ENCODE peak calls at places on chromosomes 4 and X, in four cellular contexts. B is HCT116, K is HepG2, Q is H1. C is an unnamed sample.

GRCh38 chr4:79893441-79893840 is 179.6 kb downstream of the ANTXR2 start:
- DNase-seq in B (no peak), K (no peak), Q (no peak), C (no peak)

GRCh38 chrX:50700921-50701320 is 113.1 kb downstream of the SHROOM4 start:
- DNase-seq in B (no peak), K (no peak), Q (no peak), C (no peak)

GRCh38 chr4:30722916-30723270 is 2.7 kb downstream of the PCDH7 start:
- DNase-seq in B (no peak), K (no peak), Q (no peak), C (no peak)

GRCh38 chr4:95092762-95093161 is 335.0 kb downstream of the BMPR1B start:
- DNase-seq in B (no peak), K (no peak), Q (no peak), C (peak; percentile 2)

GRCh38 chrX:140715787-140716186 is 6.2 kb downstream of the LINC00632 start:
- DNase-seq in B (no peak), K (no peak), Q (no peak), C (no peak)

GRCh38 chr4:89823416-89823815 is 13.5 kb downstream of the SNCA start:
- DNase-seq in B (no peak), K (no peak), Q (no peak), C (peak; percentile 5)

GRCh38 chrX:47854474-47854873 is 17.8 kb downstream of the ZNF81 start:
- DNase-seq in B (no peak), K (no peak), Q (no peak), C (no peak)

GRCh38 chr4:40986375-40986774 is 228.0 kb downstream of the APBB2 start:
- DNase-seq in B (no peak), K (no peak), Q (no peak), C (no peak)

GRCh38 chrX:133838761-133839676 is 146.4 kb downstream of the GPC3 start:
- DNase-seq in B (peak; percentile 3), K (no peak), Q (peak; percentile 3), C (peak; percentile 38)

GRCh38 chr4:32000846-32001488 is 1280.8 kb downstream of the PCDH7 start:
- DNase-seq in B (no peak), K (no peak), Q (no peak), C (no peak)

GRCh38 chrX:136268051-136269048 is 17.1 kb upstream of the MAP7D3 start:
- DNase-seq in B (peak; percentile 7), K (peak; percentile 4), Q (no peak), C (peak; percentile 51)

GRCh38 chr4:98838977-98839618 is 89.8 kb downstream of the EIF4E start:
- DNase-seq in B (peak; percentile 32), K (no peak), Q (no peak), C (peak; percentile 24)

GRCh38 chrX:150767045-150767395 is 73.8 kb downstream of the MTMR1 start:
- DNase-seq in B (no peak), K (no peak), Q (no peak), C (peak; percentile 65)

GRCh38 chr4:151238477-151238876 is 38.5 kb upstream of the PRSS48 start:
- DNase-seq in B (no peak), K (no peak), Q (no peak), C (no peak)

GRCh38 chr4:138576684-138577083 is 334.5 kb upstream of the SLC7A11 start:
- DNase-seq in B (peak; percentile 64), K (peak; percentile 39), Q (no peak), C (peak; percentile 8)

GRCh38 chrX:100413231-100413630 is 3.2 kb upstream of the PCDH19 start:
- DNase-seq in B (no peak), K (peak; percentile 33), Q (no peak), C (peak; percentile 36)

GRCh38 chr4:65018313-65018712 is 609.1 kb upstream of the TECRL start:
- DNase-seq in B (no peak), K (no peak), Q (no peak), C (no peak)

GRCh38 chr4:152090543-152090942 is 329.7 kb upstream of the GATB start:
- DNase-seq in B (no peak), K (no peak), Q (no peak), C (no peak)

GRCh38 chr4:11769425-11769824 is 340.7 kb upstream of the HS3ST1 start:
- DNase-seq in B (no peak), K (no peak), Q (no peak), C (no peak)

GRCh38 chr4:181971411-181971810 is 271.8 kb upstream of the TENM3 start:
- DNase-seq in B (no peak), K (no peak), Q (no peak), C (no peak)
- TF ChIP-seq FOSL1 in B (no peak), K (no peak), Q (no peak), C (no peak)

GRCh38 chr4:169033660-169034059 is 23.6 kb upstream of the CBR4 start:
- DNase-seq in B (peak; percentile 62), K (no peak), Q (no peak), C (peak; percentile 54)
- TF ChIP-seq FOSL1 in B (no peak), K (no peak), Q (no peak), C (no peak)

GRCh38 chr4:22477136-22477793 is 38.6 kb downstream of the ADGRA3 start:
- DNase-seq in B (no peak), K (no peak), Q (no peak), C (no peak)

GRCh38 chr4:22476011-22476410 is 39.9 kb downstream of the ADGRA3 start:
- DNase-seq in B (no peak), K (no peak), Q (no peak), C (no peak)

GRCh38 chr4:22474636-22475310 is 41.1 kb downstream of the ADGRA3 start:
- DNase-seq in B (peak; percentile 52), K (peak; percentile 84), Q (no peak), C (no peak)

GRCh38 chr4:22478426-22478825 is 37.4 kb downstream of the ADGRA3 start:
- DNase-seq in B (no peak), K (no peak), Q (no peak), C (no peak)

GRCh38 chr4:22477794-22478182 is 38.1 kb downstream of the ADGRA3 start:
- DNase-seq in B (no peak), K (no peak), Q (no peak), C (no peak)
- TF ChIP-seq FOSL1 in B (no peak), K (no peak), Q (no peak), C (no peak)

GRCh38 chr4:53767503-53767902 is 176.2 kb upstream of the LNX1 start:
- DNase-seq in B (no peak), K (no peak), Q (no peak), C (no peak)
- TF ChIP-seq FOSL1 in B (no peak), K (no peak), Q (no peak), C (no peak)

GRCh38 chr4:85498068-85498733 is 23.3 kb downstream of the ARHGAP24 start:
- DNase-seq in B (no peak), K (no peak), Q (no peak), C (no peak)
- TF ChIP-seq FOSL1 in B (peak; percentile 43), K (no peak), Q (no peak), C (no peak)